ENCODE peak calls at places on chromosomes 13 and 19, in seven cellular contexts. One of them, this sample, is unnamed.

GRCh38 chr19:17681505-17682125 is 6.5 kb downstream of the UNC13A start:
- DNase-seq in GM23248: peak
- DNase-seq in GM12878: no peak
- DNase-seq in GM23338: peak
- DNase-seq in fibroblast of lung: peak
- DNase-seq in neural progenitor cell: peak
- DNase-seq in H1: no peak
- DNase-seq in this sample: peak

GRCh38 chr13:71801781-71802180 is 65.2 kb downstream of the DACH1 start:
- DNase-seq in GM23248: no peak
- DNase-seq in GM12878: no peak
- DNase-seq in GM23338: no peak
- DNase-seq in fibroblast of lung: no peak
- DNase-seq in neural progenitor cell: peak
- DNase-seq in H1: no peak
- DNase-seq in this sample: no peak

GRCh38 chr19:3135961-3136683 is at the start of gene GNA15:
- DNase-seq in GM23248: no peak
- DNase-seq in GM12878: no peak
- DNase-seq in GM23338: no peak
- DNase-seq in fibroblast of lung: no peak
- DNase-seq in neural progenitor cell: no peak
- DNase-seq in H1: no peak
- DNase-seq in this sample: no peak

GRCh38 chr19:35138305-35138799 is 272 bp upstream of the FXYD1 start:
- DNase-seq in GM23248: no peak
- DNase-seq in GM12878: no peak
- DNase-seq in GM23338: no peak
- DNase-seq in fibroblast of lung: no peak
- DNase-seq in neural progenitor cell: no peak
- DNase-seq in H1: no peak
- DNase-seq in this sample: no peak

GRCh38 chr13:99425485-99426341 is 75.6 kb upstream of the TM9SF2 start:
- DNase-seq in GM23248: no peak
- DNase-seq in GM12878: peak
- DNase-seq in GM23338: no peak
- DNase-seq in fibroblast of lung: no peak
- DNase-seq in neural progenitor cell: no peak
- DNase-seq in H1: no peak
- DNase-seq in this sample: no peak

GRCh38 chr13:107375701-107376350 is 807.9 kb upstream of the ARGLU1 start:
- DNase-seq in GM23248: no peak
- DNase-seq in GM12878: no peak
- DNase-seq in GM23338: no peak
- DNase-seq in fibroblast of lung: peak
- DNase-seq in neural progenitor cell: no peak
- DNase-seq in H1: no peak
- DNase-seq in this sample: peak

GRCh38 chr13:57865600-57866294 is 234.2 kb downstream of the PCDH17 start:
- DNase-seq in GM23248: no peak
- DNase-seq in GM12878: no peak
- DNase-seq in GM23338: no peak
- DNase-seq in fibroblast of lung: no peak
- DNase-seq in neural progenitor cell: no peak
- DNase-seq in H1: no peak
- DNase-seq in this sample: no peak

GRCh38 chr13:49812806-49813205 is 20.3 kb upstream of the KPNA3 start:
- DNase-seq in GM23248: no peak
- DNase-seq in GM12878: no peak
- DNase-seq in GM23338: no peak
- DNase-seq in fibroblast of lung: no peak
- DNase-seq in neural progenitor cell: no peak
- DNase-seq in H1: no peak
- DNase-seq in this sample: no peak

GRCh38 chr13:41311607-41312500 is 787 bp downstream of the NAA16 start:
- DNase-seq in GM23248: peak
- DNase-seq in GM12878: no peak
- DNase-seq in GM23338: peak
- DNase-seq in fibroblast of lung: peak
- DNase-seq in neural progenitor cell: peak
- DNase-seq in H1: no peak
- DNase-seq in this sample: peak

GRCh38 chr13:80336335-80336734 is 4.6 kb downstream of the SPRY2 start:
- DNase-seq in GM23248: peak
- DNase-seq in GM12878: no peak
- DNase-seq in GM23338: no peak
- DNase-seq in fibroblast of lung: peak
- DNase-seq in neural progenitor cell: no peak
- DNase-seq in H1: no peak
- DNase-seq in this sample: peak

GRCh38 chr13:111505175-111505777 is 184.8 kb downstream of the TEX29 start:
- DNase-seq in GM23248: peak
- DNase-seq in GM12878: no peak
- DNase-seq in GM23338: peak
- DNase-seq in fibroblast of lung: no peak
- DNase-seq in neural progenitor cell: peak
- DNase-seq in H1: peak
- DNase-seq in this sample: no peak

GRCh38 chr19:31214086-31214485 is 135.2 kb downstream of the TSHZ3 start:
- DNase-seq in GM23248: peak
- DNase-seq in GM12878: no peak
- DNase-seq in GM23338: no peak
- DNase-seq in fibroblast of lung: peak
- DNase-seq in neural progenitor cell: no peak
- DNase-seq in H1: no peak
- DNase-seq in this sample: peak

GRCh38 chr13:100491164-100491847 is 97.3 kb downstream of the GGACT start:
- DNase-seq in GM23248: no peak
- DNase-seq in GM12878: no peak
- DNase-seq in GM23338: no peak
- DNase-seq in fibroblast of lung: peak
- DNase-seq in neural progenitor cell: no peak
- DNase-seq in H1: no peak
- DNase-seq in this sample: peak

GRCh38 chr13:98313023-98313937 is 136.2 kb upstream of the RNF113B start:
- DNase-seq in GM23248: no peak
- DNase-seq in GM12878: no peak
- DNase-seq in GM23338: no peak
- DNase-seq in fibroblast of lung: no peak
- DNase-seq in neural progenitor cell: no peak
- DNase-seq in H1: no peak
- DNase-seq in this sample: no peak

GRCh38 chr13:65275838-65276630 is 1954.1 kb downstream of the PCDH9 start:
- DNase-seq in GM23248: no peak
- DNase-seq in GM12878: no peak
- DNase-seq in GM23338: no peak
- DNase-seq in fibroblast of lung: no peak
- DNase-seq in neural progenitor cell: no peak
- DNase-seq in H1: no peak
- DNase-seq in this sample: no peak

GRCh38 chr19:7590256-7590655 is 5.4 kb upstream of the CAMSAP3 start:
- DNase-seq in GM23248: no peak
- DNase-seq in GM12878: no peak
- DNase-seq in GM23338: no peak
- DNase-seq in fibroblast of lung: no peak
- DNase-seq in neural progenitor cell: no peak
- DNase-seq in H1: no peak
- DNase-seq in this sample: no peak

GRCh38 chr13:42168497-42168896 is 103.5 kb upstream of the AKAP11 start:
- DNase-seq in GM23248: no peak
- DNase-seq in GM12878: no peak
- DNase-seq in GM23338: no peak
- DNase-seq in fibroblast of lung: no peak
- DNase-seq in neural progenitor cell: no peak
- DNase-seq in H1: no peak
- DNase-seq in this sample: no peak

GRCh38 chr19:58368561-58369360 is 6.2 kb upstream of the ZNF497 start:
- DNase-seq in GM23248: no peak
- DNase-seq in GM12878: no peak
- DNase-seq in GM23338: peak
- DNase-seq in fibroblast of lung: no peak
- DNase-seq in neural progenitor cell: no peak
- DNase-seq in H1: no peak
- DNase-seq in this sample: no peak

GRCh38 chr19:53037101-53038097 is 7.1 kb upstream of the ERVV-2 start:
- DNase-seq in GM23248: peak
- DNase-seq in GM12878: no peak
- DNase-seq in GM23338: peak
- DNase-seq in fibroblast of lung: peak
- DNase-seq in neural progenitor cell: peak
- DNase-seq in H1: no peak
- DNase-seq in this sample: peak

GRCh38 chr13:34591801-34592454 is 350.1 kb upstream of the NBEA start:
- DNase-seq in GM23248: no peak
- DNase-seq in GM12878: no peak
- DNase-seq in GM23338: no peak
- DNase-seq in fibroblast of lung: peak
- DNase-seq in neural progenitor cell: peak
- DNase-seq in H1: no peak
- DNase-seq in this sample: peak

GRCh38 chr19:6164906-6165531 is 29.6 kb downstream of the ACSBG2 start:
- DNase-seq in GM23248: peak
- DNase-seq in GM12878: no peak
- DNase-seq in GM23338: no peak
- DNase-seq in fibroblast of lung: no peak
- DNase-seq in neural progenitor cell: no peak
- DNase-seq in H1: no peak
- DNase-seq in this sample: no peak

GRCh38 chr13:21583496-21583895 is 20.5 kb downstream of the MICU2 start:
- DNase-seq in GM23248: no peak
- DNase-seq in GM12878: no peak
- DNase-seq in GM23338: peak
- DNase-seq in fibroblast of lung: peak
- DNase-seq in neural progenitor cell: peak
- DNase-seq in H1: peak
- DNase-seq in this sample: peak

GRCh38 chr19:4264812-4265211 is 14.3 kb upstream of the SHD start:
- DNase-seq in GM23248: no peak
- DNase-seq in GM12878: no peak
- DNase-seq in GM23338: no peak
- DNase-seq in fibroblast of lung: no peak
- DNase-seq in neural progenitor cell: no peak
- DNase-seq in H1: no peak
- DNase-seq in this sample: no peak

DNA sequence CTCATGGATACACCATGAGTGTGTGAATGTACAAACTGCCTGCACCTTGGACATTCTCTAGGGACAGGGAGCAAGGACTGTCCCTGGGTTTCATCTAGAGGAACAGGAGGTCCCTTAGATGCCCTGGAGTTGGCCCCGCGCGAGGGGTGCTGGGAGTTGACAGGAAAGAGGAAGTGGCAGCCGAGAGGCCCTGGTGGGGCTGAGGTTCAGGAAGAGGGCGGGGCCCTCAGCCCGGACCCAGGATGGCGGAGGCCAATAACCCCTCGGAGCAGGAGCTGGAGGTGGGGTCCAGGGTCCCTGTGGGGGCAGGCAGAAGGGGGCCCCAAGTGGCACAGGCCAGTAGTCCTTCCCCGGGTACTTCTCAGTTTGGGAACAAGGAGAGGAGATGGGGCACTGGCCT is 6.9 kb downstream of the PKN1 start:
- DNase-seq in GM23248: no peak
- DNase-seq in GM12878: peak
- DNase-seq in GM23338: peak
- DNase-seq in fibroblast of lung: no peak
- DNase-seq in neural progenitor cell: no peak
- DNase-seq in H1: no peak
- DNase-seq in this sample: no peak
- H3K4me2 ChIP-seq in GM23248: no peak
- H3K4me2 ChIP-seq in GM12878: peak
- H3K4me2 ChIP-seq in GM23338: no peak
- H3K4me2 ChIP-seq in fibroblast of lung: no peak
- H3K4me2 ChIP-seq in neural progenitor cell: no peak
- H3K4me2 ChIP-seq in H1: no peak
- H3K4me2 ChIP-seq in this sample: no peak

DNA sequence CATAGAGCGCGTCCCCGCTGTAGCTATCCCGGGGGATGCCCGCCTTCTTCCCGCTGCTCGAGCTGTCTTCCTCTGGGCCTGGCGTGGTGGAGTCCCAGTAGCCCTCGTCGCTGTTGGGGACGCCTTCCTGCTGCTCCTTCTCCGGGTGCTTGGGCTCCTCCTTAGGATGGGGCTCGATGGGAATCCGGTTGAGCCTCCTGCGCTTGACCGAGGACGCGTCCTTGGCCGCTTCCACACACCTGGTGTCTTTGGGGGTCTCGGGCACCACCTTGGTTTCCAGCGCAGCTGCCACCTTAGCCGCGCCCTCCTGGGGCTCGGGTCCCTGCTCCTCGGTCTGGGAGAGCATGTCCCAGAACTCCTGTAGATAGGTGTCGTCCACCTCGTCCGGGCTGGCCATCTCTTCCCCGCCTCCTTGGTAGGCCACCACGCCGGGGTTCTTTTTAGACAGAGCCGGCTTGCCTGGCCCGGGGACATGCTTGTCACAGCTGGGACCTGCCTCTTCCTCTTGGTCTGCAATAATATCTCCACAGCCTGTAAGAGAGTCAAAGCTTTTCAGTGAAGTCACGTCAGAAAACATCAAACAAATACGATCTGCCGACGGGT is 2.0 kb downstream of the AMER2 start:
- DNase-seq in GM23248: no peak
- DNase-seq in GM12878: no peak
- DNase-seq in GM23338: no peak
- DNase-seq in fibroblast of lung: no peak
- DNase-seq in neural progenitor cell: no peak
- DNase-seq in H1: no peak
- DNase-seq in this sample: no peak
- TF ChIP-seq EZH2 in GM23248: no peak
- TF ChIP-seq EZH2 in GM12878: no peak
- TF ChIP-seq EZH2 in GM23338: peak
- TF ChIP-seq EZH2 in fibroblast of lung: no peak
- TF ChIP-seq EZH2 in neural progenitor cell: no peak
- TF ChIP-seq EZH2 in H1: peak
- TF ChIP-seq EZH2 in this sample: peak

GRCh38 chr13:105996391-105997028 is 539.0 kb downstream of the EFNB2 start:
- DNase-seq in GM23248: no peak
- DNase-seq in GM12878: no peak
- DNase-seq in GM23338: no peak
- DNase-seq in fibroblast of lung: no peak
- DNase-seq in neural progenitor cell: no peak
- DNase-seq in H1: no peak
- DNase-seq in this sample: no peak
- H3K4me2 ChIP-seq in GM23248: no peak
- H3K4me2 ChIP-seq in GM12878: no peak
- H3K4me2 ChIP-seq in GM23338: no peak
- H3K4me2 ChIP-seq in fibroblast of lung: no peak
- H3K4me2 ChIP-seq in neural progenitor cell: no peak
- H3K4me2 ChIP-seq in H1: no peak
- H3K4me2 ChIP-seq in this sample: no peak

DNA sequence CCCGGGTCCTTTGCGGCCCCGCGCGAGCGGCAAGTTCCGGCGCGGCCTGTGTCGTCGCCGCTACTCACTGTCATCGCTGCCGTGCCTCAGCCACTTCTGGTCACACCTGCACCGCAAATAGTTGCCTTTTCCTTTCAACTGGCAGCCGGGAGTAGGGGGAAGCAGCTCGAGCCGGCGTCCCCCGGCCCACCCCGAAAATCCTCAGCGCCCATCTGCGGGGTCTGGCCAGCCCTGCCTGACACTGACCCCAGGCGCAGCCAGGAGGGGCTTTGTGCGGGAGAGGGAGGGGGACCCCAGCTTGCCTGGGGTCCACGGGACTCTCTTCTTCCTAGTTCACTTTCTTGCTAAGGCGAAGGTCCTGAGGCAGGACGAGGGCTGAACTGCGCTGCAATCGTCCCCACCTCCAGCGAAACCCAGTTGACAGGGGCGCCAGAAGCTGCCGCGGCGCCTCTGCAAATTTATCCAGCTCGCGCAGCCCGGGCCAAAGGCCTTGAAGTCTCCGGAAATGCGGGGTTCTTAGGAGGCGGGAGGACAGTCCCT is 1.7 kb downstream of the PDX1 start:
- DNase-seq in GM23248: no peak
- DNase-seq in GM12878: no peak
- DNase-seq in GM23338: peak
- DNase-seq in fibroblast of lung: no peak
- DNase-seq in neural progenitor cell: peak
- DNase-seq in H1: no peak
- DNase-seq in this sample: no peak
- TF ChIP-seq EZH2 in GM23248: no peak
- TF ChIP-seq EZH2 in GM12878: no peak
- TF ChIP-seq EZH2 in GM23338: peak
- TF ChIP-seq EZH2 in fibroblast of lung: no peak
- TF ChIP-seq EZH2 in neural progenitor cell: peak
- TF ChIP-seq EZH2 in H1: peak
- TF ChIP-seq EZH2 in this sample: peak